ENCODE peak calls at places on chromosomes 16 and 17, in ten cellular contexts. B is hepatocyte, K is uterus, I is SJCRH30, G is neuronal stem cell, F is upper lobe of left lung, W is tibial nerve, R is psoas muscle, X is pancreas, T is body of pancreas. Q is an unnamed sample.

GRCh38 chr16:47136101-47136820 is 7.5 kb downstream of the NETO2 start:
- DNase-seq in T (no peak), G (no peak), X (no peak), W (no peak), F (no peak), K (no peak), B (no peak), I (no peak), R (no peak), Q (no peak)

GRCh38 chr17:3990391-3991127 is 26.3 kb upstream of the ATP2A3 start:
- DNase-seq in X (no peak), G (no peak), I (no peak), W (no peak), T (no peak), B (no peak), K (no peak), R (peak; percentile 18), F (peak; percentile 8), Q (no peak)

GRCh38 chr17:64006361-64007088 is 8.4 kb downstream of the PRR29 start:
- DNase-seq in R (peak; percentile 81), B (no peak), X (no peak), T (no peak), W (no peak), I (no peak), K (peak; percentile 68), G (no peak), F (peak; percentile 55), Q (no peak)

GRCh38 chr17:36001109-36001735 is at the start of gene CCL15:
- DNase-seq in R (no peak), W (no peak), G (no peak), B (peak; percentile 56), X (no peak), I (no peak), T (no peak), K (no peak), F (no peak), Q (no peak)

GRCh38 chr16:23847938-23848337 is 12.2 kb downstream of the PRKCB start:
- DNase-seq in K (no peak), R (no peak), W (no peak), F (no peak), X (no peak), B (no peak), T (no peak), I (no peak), G (no peak), Q (no peak)

GRCh38 chr16:64287667-64288521 is 834.0 kb downstream of the CDH11 start:
- DNase-seq in X (no peak), F (no peak), K (no peak), G (no peak), W (no peak), T (no peak), I (no peak), B (no peak), R (no peak), Q (no peak)

GRCh38 chr17:60766778-60767190 is 89.1 kb downstream of the BCAS3 start:
- DNase-seq in I (no peak), W (no peak), F (no peak), R (no peak), X (no peak), G (no peak), T (no peak), B (no peak), K (no peak), Q (no peak)

GRCh38 chr16:50269769-50270509 is 3.6 kb downstream of the ADCY7 start:
- DNase-seq in R (peak; percentile 29), G (no peak), X (no peak), B (no peak), W (no peak), T (no peak), I (no peak), K (no peak), F (no peak), Q (no peak)

GRCh38 chr16:84442416-84443145 is 61.9 kb downstream of the MEAK7 start:
- DNase-seq in X (no peak), W (no peak), B (no peak), T (no peak), G (no peak), F (no peak), R (no peak), K (no peak), I (no peak), Q (no peak)

GRCh38 chr17:17042381-17042736 is at the start of gene MPRIP:
- DNase-seq in B (no peak), F (no peak), K (no peak), R (no peak), T (no peak), W (no peak), G (no peak), I (no peak), X (no peak), Q (no peak)

GRCh38 chr17:32915108-32915700 is 12.7 kb upstream of the TMEM98 start:
- DNase-seq in T (peak; percentile 27), G (no peak), X (no peak), F (no peak), I (no peak), R (no peak), K (no peak), W (no peak), B (no peak), Q (no peak)

GRCh38 chr16:4801962-4802658 is at the start of gene ROGDI:
- DNase-seq in X (peak; percentile 88), W (peak; percentile 44), I (peak; percentile 59), G (peak; percentile 74), F (peak; percentile 96), R (peak; percentile 79), T (peak; percentile 96), B (peak; percentile 89), K (peak; percentile 63), Q (peak; percentile 49)

DNA sequence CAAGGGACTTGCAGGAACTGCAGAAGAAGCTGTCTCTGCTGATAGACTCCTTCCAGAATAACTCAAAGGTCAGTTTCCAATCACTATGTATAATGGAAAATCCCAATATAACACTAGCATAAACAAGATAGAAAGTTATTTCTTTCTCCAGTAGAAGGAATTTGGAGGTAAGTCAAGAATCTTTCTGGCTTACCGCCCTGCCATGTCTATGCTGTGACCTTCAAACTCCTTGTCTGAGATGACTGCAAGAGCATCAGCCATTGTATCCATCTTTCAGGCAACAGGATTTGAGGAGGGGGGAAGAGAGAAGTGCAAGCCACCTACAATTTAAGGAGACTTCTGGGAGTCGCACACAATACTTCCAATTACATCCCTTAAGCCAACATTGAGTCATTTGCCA is 2.7 kb downstream of the LDAF1 start:
- DNase-seq in B (no peak), X (no peak), T (no peak), R (no peak), K (no peak), G (no peak), W (no peak), I (no peak), F (no peak), Q (no peak)
- H3K4me1 ChIP-seq in B (peaks cover 14% of the 10 kb centered on the region), X (peaks cover 15% of the 10 kb centered on the region), T (peaks cover 42% of the 10 kb centered on the region), R (peaks cover 40% of the 10 kb centered on the region), K (peaks cover 8% of the 10 kb centered on the region), G (peaks cover 3% of the 10 kb centered on the region), W (peaks cover 7% of the 10 kb centered on the region), I (no peaks in the 10 kb centered on the region), F (peaks cover 18% of the 10 kb centered on the region), Q (peaks cover 12% of the 10 kb centered on the region)

GRCh38 chr17:68576811-68577551 is 24.2 kb downstream of the FAM20A start:
- DNase-seq in X (peak; percentile 15), R (peak; percentile 73), T (peak; percentile 15), B (no peak), W (no peak), I (peak; percentile 91), G (no peak), K (peak; percentile 67), F (no peak), Q (no peak)
- H3K27ac ChIP-seq in X (no peak overlapping the region), R (no peak overlapping the region), T (no peak overlapping the region), B (no peak overlapping the region), W (no peak overlapping the region), I (peak overlapping the region; percentile 65), G (no peak overlapping the region), K (peak overlapping the region; percentile 55), F (peak overlapping the region; percentile 57), Q (peak overlapping the region; percentile 59)

GRCh38 chr16:67874147-67874771 is 1.4 kb downstream of the EDC4 start:
- DNase-seq in G (no peak), R (no peak), T (no peak), B (no peak), F (no peak), I (no peak), K (no peak), W (no peak), X (no peak), Q (no peak)
- H3K4me1 ChIP-seq in G (peaks cover 10% of the 10 kb centered on the region), R (peaks cover 30% of the 10 kb centered on the region), T (peaks cover 28% of the 10 kb centered on the region), B (peaks cover 10% of the 10 kb centered on the region), F (peaks cover 23% of the 10 kb centered on the region), I (no peaks in the 10 kb centered on the region), K (peaks cover 11% of the 10 kb centered on the region), W (peaks cover 23% of the 10 kb centered on the region), X (peaks cover 8% of the 10 kb centered on the region), Q (peaks cover 45% of the 10 kb centered on the region)

GRCh38 chr17:75487351-75488070 is 27.8 kb downstream of the CASKIN2 start:
- DNase-seq in W (no peak), G (no peak), K (no peak), I (no peak), R (peak; percentile 65), T (no peak), F (peak; percentile 64), X (no peak), B (no peak), Q (no peak)

GRCh38 chr17:75486951-75487350 is 28.4 kb downstream of the CASKIN2 start:
- DNase-seq in G (no peak), F (no peak), W (no peak), T (no peak), K (no peak), B (no peak), R (no peak), X (no peak), I (no peak), Q (no peak)

GRCh38 chr17:75488693-75489510 is 26.4 kb downstream of the CASKIN2 start:
- DNase-seq in W (no peak), I (no peak), X (no peak), G (no peak), K (no peak), B (no peak), F (no peak), T (peak; percentile 4), R (peak; percentile 46), Q (no peak)

GRCh38 chr17:75486151-75486550 is 29.2 kb downstream of the CASKIN2 start:
- DNase-seq in F (no peak), R (no peak), W (no peak), K (no peak), G (no peak), I (no peak), X (no peak), B (no peak), T (no peak), Q (no peak)

DNA sequence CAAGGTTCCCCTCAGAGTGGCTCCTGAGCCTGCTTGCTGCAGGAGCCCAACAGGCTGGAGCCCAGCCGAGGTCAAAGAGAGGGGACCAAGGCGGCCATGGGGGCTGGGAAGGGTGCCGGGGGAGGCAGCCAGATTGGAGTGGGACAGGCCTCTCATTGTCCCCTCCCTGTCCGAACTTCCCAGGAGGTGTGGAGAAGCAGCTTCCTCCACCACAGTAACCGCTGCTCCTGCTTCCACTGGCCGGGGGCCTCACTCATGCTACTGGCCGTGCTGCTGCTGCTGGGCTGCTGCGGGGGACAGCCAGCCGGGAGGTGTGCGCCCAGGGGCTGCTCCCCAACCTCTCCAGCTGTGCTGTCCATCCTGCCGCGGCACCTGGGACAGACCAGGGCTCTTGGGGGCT is 29.3 kb downstream of the TMEM94 start:
- DNase-seq in X (no peak), B (no peak), F (no peak), K (no peak), I (no peak), R (peak; percentile 50), W (no peak), T (no peak), G (no peak), Q (no peak)
- H3K27ac ChIP-seq in X (no peak overlapping the region), B (no peak overlapping the region), F (no peak overlapping the region), K (no peak overlapping the region), I (no peak overlapping the region), R (peak overlapping the region; percentile 61), W (peak overlapping the region; percentile 22), T (no peak overlapping the region), G (no peak overlapping the region), Q (no peak overlapping the region)

Q was measured in esophagus squamous epithelium.